ENCODE peak calls at places on chromosomes 2 and 18, in five cellular contexts. P is H9, L is HCT116, Y is OCI-LY7, D is GM23248. R is an unnamed sample. For H3K4me1, the result is how much of the 10 kb centered on the place peaks cover.

GRCh38 chr18:63317982-63318881 is 1.3 kb downstream of the BCL2 start:
- DNase-seq in L (no peak), D (peak), Y (no peak), P (peak), R (peak)

GRCh38 chr2:239275871-239276812 is 124.7 kb downstream of the HDAC4 start:
- DNase-seq in Y (no peak), L (no peak), D (peak), P (peak), R (no peak)

GRCh38 chr2:128780434-128781080 is 461.9 kb upstream of the HS6ST1 start:
- DNase-seq in P (no peak), D (no peak), L (no peak), Y (no peak), R (no peak)

GRCh38 chr2:101036562-101036961 is 34.5 kb downstream of the RPL31 start:
- DNase-seq in Y (peak), D (peak), L (no peak), P (no peak), R (peak)

GRCh38 chr2:212904646-212905045 is 246.8 kb downstream of the IKZF2 start:
- DNase-seq in Y (no peak), D (no peak), P (no peak), L (no peak), R (no peak)

GRCh38 chr2:179751184-179751809 is 110.1 kb downstream of the ZNF385B start:
- DNase-seq in Y (peak), D (peak), L (peak), P (no peak), R (no peak)

GRCh38 chr18:3264362-3264761 is 2.4 kb downstream of the MYL12B start:
- DNase-seq in L (no peak), P (no peak), Y (no peak), D (peak), R (no peak)

GRCh38 chr2:8076453-8077284 is 605.2 kb upstream of the ID2 start:
- DNase-seq in Y (no peak), D (no peak), L (no peak), P (no peak), R (no peak)

GRCh38 chr2:163698857-163699256 is 37.0 kb downstream of the FIGN start:
- DNase-seq in Y (no peak), L (no peak), P (peak), D (no peak), R (no peak)

GRCh38 chr2:22867921-22868320 is 517.1 kb upstream of the KLHL29 start:
- DNase-seq in P (no peak), L (no peak), D (no peak), Y (no peak), R (no peak)

GRCh38 chr2:161703863-161704262 is 79.6 kb downstream of the SLC4A10 start:
- DNase-seq in D (no peak), Y (no peak), P (no peak), L (no peak), R (no peak)

GRCh38 chr2:174681983-174682577 is 82.2 kb downstream of the CHRNA1 start:
- DNase-seq in L (no peak), D (peak), Y (no peak), P (peak), R (peak)

GRCh38 chr2:99354060-99354459 is 16.9 kb downstream of the EIF5B start:
- DNase-seq in L (no peak), D (peak), Y (no peak), P (no peak), R (peak)

GRCh38 chr2:2656046-2656715 is 325.1 kb upstream of the MYT1L start:
- DNase-seq in P (no peak), L (no peak), D (no peak), Y (no peak), R (no peak)

GRCh38 chr18:1513519-1513918 is 608.8 kb downstream of the ADCYAP1 start:
- DNase-seq in Y (no peak), P (no peak), L (no peak), D (peak), R (no peak)

GRCh38 chr18:62950246-62950645 is 234.9 kb downstream of the PHLPP1 start:
- DNase-seq in P (no peak), L (no peak), Y (no peak), D (no peak), R (no peak)

GRCh38 chr18:44819944-44820510 is 139.3 kb downstream of the SETBP1 start:
- DNase-seq in Y (no peak), P (no peak), L (no peak), D (no peak), R (no peak)

GRCh38 chr2:42139141-42139540 is 30.0 kb upstream of the EML4 start:
- DNase-seq in L (no peak), P (no peak), D (peak), Y (no peak), R (no peak)
- H3K4me1 ChIP-seq in L (under half), P (under half), D (under half), Y (under half), R (half or more)

GRCh38 chr2:113036763-113037162 is 15.9 kb downstream of the IL36B start:
- DNase-seq in L (no peak), P (no peak), D (no peak), Y (no peak), R (no peak)
- H3K4me2 ChIP-seq in L (no peak), P (no peak), D (no peak), Y (no peak), R (no peak)

DNA sequence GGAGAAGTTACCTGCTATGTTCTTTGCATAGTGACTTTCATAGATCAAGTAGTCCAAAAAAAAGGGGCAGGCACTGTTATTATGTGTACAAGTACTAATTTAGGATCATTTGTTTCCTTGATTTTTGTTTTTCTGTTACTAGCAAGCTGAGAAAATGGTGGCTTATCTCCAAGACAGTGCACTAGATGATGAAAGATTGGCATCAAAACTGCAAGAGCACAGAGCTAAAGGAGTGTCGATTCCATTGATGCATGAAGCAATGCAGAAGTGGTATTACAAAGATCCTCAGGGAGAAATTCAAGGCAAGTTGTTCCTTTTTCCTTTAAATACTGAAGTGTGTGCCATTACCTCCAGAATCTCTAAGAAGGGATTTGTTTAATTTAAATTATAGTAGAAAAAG is 19.6 kb upstream of the KCNJ13 start:
- DNase-seq in L (no peak), Y (no peak), P (no peak), D (peak), R (no peak)
- H3K27ac ChIP-seq in L (no peak), Y (no peak), P (no peak), D (no peak), R (no peak)

DNA sequence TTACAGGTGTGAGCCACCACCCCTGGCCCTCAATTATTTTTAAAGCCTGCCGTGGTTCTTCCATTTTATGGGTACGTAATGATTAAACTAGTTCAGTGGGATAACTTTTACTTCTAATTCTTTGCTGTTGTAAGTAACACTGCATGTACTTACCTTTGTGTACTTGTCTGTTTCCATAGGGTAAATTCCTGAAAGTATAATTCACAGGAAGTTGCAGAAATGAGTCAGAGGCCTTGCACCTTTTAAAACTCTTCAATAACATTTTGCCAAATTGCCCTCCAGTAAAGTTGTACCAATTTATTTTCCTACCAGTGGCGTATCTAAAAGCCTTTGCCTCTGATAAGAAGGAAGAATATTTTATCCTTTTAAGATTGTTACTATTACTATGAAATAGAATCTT is 65.0 kb downstream of the CAB39 start:
- DNase-seq in L (no peak), P (no peak), Y (no peak), D (peak), R (no peak)
- H3K4me1 ChIP-seq in L (half or more), P (under half), Y (under half), D (half or more), R (under half)

DNA sequence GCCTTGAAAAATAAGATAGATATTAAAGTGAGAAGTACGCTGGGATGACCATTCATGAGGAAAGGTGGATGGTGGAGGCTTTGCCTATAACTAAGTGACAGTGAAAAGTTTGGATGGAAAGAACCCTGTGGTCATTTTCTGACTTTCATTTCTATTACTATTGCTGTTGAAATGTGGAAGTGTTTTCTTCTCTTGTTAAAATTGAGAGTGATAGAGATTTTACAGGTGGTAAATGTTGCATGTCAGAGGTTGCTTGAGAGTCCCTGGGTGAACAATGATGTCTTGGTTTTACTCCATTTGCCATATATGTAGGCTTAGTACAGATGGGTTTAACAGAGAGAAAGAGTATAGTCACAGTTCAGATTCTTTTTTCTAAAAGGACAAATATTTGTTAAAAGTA is 18.4 kb downstream of the NCOA1 start:
- DNase-seq in Y (no peak), L (no peak), D (no peak), P (no peak), R (no peak)
- H3K4me2 ChIP-seq in Y (no peak), L (no peak), D (no peak), P (no peak), R (no peak)

GRCh38 chr2:187266147-187266546 is 181.9 kb downstream of the CALCRL start:
- DNase-seq in L (no peak), P (no peak), D (no peak), Y (no peak), R (no peak)
- H3K27ac ChIP-seq in L (no peak), P (no peak), D (no peak), Y (no peak), R (no peak)

GRCh38 chr2:205746408-205746785 is 64.1 kb downstream of the NRP2 start:
- DNase-seq in P (no peak), D (no peak), L (no peak), Y (no peak), R (no peak)

GRCh38 chr2:205747827-205748386 is 65.6 kb downstream of the NRP2 start:
- DNase-seq in L (no peak), D (no peak), P (no peak), Y (no peak), R (no peak)

GRCh38 chr2:205743137-205743536 is 60.8 kb downstream of the NRP2 start:
- DNase-seq in Y (no peak), L (no peak), D (no peak), P (no peak), R (no peak)

GRCh38 chr2:205743982-205744644 is 61.8 kb downstream of the NRP2 start:
- DNase-seq in L (no peak), Y (no peak), D (no peak), P (no peak), R (no peak)

DNA sequence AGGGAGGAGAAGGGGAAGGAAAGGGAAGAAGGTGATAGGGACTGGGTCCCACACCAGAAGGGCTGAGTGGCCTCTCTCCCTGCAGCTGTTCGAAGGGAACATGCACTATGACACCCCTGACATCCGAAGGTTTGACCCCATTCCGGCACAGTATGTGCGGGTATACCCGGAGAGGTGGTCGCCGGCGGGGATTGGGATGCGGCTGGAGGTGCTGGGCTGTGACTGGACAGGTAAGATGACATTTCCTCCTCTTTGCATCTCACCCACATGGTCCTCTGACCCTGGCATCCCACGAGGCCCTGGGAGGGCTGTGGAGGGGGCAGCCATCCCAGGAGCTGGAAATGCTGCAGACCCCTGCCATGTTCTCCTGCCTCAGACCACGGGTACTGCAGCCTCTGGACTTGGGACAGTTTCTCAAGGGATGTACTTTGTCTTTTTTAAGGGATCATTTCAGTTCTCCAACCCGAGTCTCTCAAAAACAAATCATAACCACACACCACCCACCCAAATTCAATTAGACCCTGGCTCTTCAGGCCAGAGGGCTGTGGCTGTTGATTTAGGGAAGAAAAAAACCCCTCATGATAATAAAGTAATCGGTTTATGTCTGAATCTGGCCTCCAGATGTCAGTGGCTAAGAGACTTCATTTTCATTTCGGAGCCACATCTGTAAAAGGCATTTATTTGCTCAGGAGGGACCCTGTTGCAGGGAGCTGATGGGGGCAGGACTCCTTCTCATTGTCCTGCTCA is 63.5 kb downstream of the NRP2 start:
- DNase-seq in D (no peak), L (no peak), P (no peak), Y (no peak), R (no peak)
- H3K4me1 ChIP-seq in D (under half), L (under half), P (under half), Y (under half), R (under half)

GRCh38 chr2:121075006-121075545 is 209.9 kb downstream of the TFCP2L1 start:
- DNase-seq in Y (peak), P (peak), L (peak), D (peak), R (peak)
- H3K4me2 ChIP-seq in Y (peak), P (peak), L (peak), D (peak), R (peak)

GRCh38 chr2:51014722-51015121 is 17.2 kb downstream of the NRXN1 start:
- DNase-seq in Y (no peak), P (no peak), D (no peak), L (no peak), R (no peak)

GRCh38 chr2:51018145-51018544 is 13.8 kb downstream of the NRXN1 start:
- DNase-seq in P (no peak), D (no peak), Y (no peak), L (no peak), R (no peak)

GRCh38 chr2:51013060-51013746 is 18.7 kb downstream of the NRXN1 start:
- DNase-seq in P (peak), L (peak), D (no peak), Y (peak), R (no peak)

GRCh38 chr2:51013870-51014526 is 17.9 kb downstream of the NRXN1 start:
- DNase-seq in Y (no peak), P (no peak), D (no peak), L (no peak), R (no peak)
- H3K27ac ChIP-seq in Y (no peak), P (no peak), D (no peak), L (no peak), R (no peak)

GRCh38 chr2:226985227-226985946 is 149.5 kb downstream of the RHBDD1 start:
- DNase-seq in Y (peak), D (peak), P (no peak), L (peak), R (peak)

GRCh38 chr2:226979004-226979403 is 143.2 kb downstream of the RHBDD1 start:
- DNase-seq in P (no peak), L (no peak), Y (no peak), D (no peak), R (no peak)

GRCh38 chr2:226983891-226984290 is 148.0 kb downstream of the RHBDD1 start:
- DNase-seq in P (no peak), L (no peak), Y (peak), D (no peak), R (no peak)

GRCh38 chr2:226984461-226985226 is 148.8 kb downstream of the RHBDD1 start:
- DNase-seq in D (no peak), L (no peak), P (no peak), Y (peak), R (no peak)

GRCh38 chr2:226981731-226982373 is 146.0 kb downstream of the RHBDD1 start:
- DNase-seq in P (no peak), L (no peak), D (no peak), Y (peak), R (no peak)
- H3K4me1 ChIP-seq in P (under half), L (half or more), D (under half), Y (half or more), R (under half)

R was measured in osteoblast.